ENCODE peak calls at places on chromosomes 5 and 9, in nine cellular contexts. One of them, this sample, is unnamed.

GRCh38 chr9:28206280-28206679 is 633.0 kb upstream of the C9orf72 start:
- DNase-seq in pancreas: no peak
- DNase-seq in RWPE2: no peak
- DNase-seq in progenitor cell of endocrine pancreas: no peak
- DNase-seq in glutamatergic neuron: no peak
- DNase-seq in tibial nerve: no peak
- DNase-seq in body of pancreas: no peak
- DNase-seq in WTC11: no peak
- DNase-seq in stomach: no peak
- DNase-seq in this sample: no peak

GRCh38 chr9:121989010-121989409 is 104.1 kb downstream of the TTLL11 start:
- DNase-seq in pancreas: no peak
- DNase-seq in RWPE2: no peak
- DNase-seq in progenitor cell of endocrine pancreas: no peak
- DNase-seq in glutamatergic neuron: peak
- DNase-seq in tibial nerve: no peak
- DNase-seq in body of pancreas: no peak
- DNase-seq in WTC11: peak
- DNase-seq in stomach: no peak
- DNase-seq in this sample: no peak

GRCh38 chr9:30575691-30576090 is 1808.8 kb upstream of the ACO1 start:
- DNase-seq in pancreas: no peak
- DNase-seq in RWPE2: no peak
- DNase-seq in progenitor cell of endocrine pancreas: no peak
- DNase-seq in glutamatergic neuron: no peak
- DNase-seq in tibial nerve: no peak
- DNase-seq in body of pancreas: no peak
- DNase-seq in WTC11: no peak
- DNase-seq in stomach: no peak
- DNase-seq in this sample: no peak

GRCh38 chr5:53490747-53491146 is 10.3 kb downstream of the FST start:
- DNase-seq in pancreas: no peak
- DNase-seq in RWPE2: peak
- DNase-seq in progenitor cell of endocrine pancreas: no peak
- DNase-seq in glutamatergic neuron: no peak
- DNase-seq in tibial nerve: no peak
- DNase-seq in body of pancreas: no peak
- DNase-seq in WTC11: no peak
- DNase-seq in stomach: no peak
- DNase-seq in this sample: no peak

GRCh38 chr9:127039492-127039891 is 82.9 kb downstream of the ANGPTL2 start:
- DNase-seq in pancreas: no peak
- DNase-seq in RWPE2: no peak
- DNase-seq in progenitor cell of endocrine pancreas: no peak
- DNase-seq in glutamatergic neuron: no peak
- DNase-seq in tibial nerve: no peak
- DNase-seq in body of pancreas: no peak
- DNase-seq in WTC11: no peak
- DNase-seq in stomach: no peak
- DNase-seq in this sample: no peak

GRCh38 chr9:75491533-75491932 is 398.9 kb upstream of the PCSK5 start:
- DNase-seq in pancreas: no peak
- DNase-seq in RWPE2: no peak
- DNase-seq in progenitor cell of endocrine pancreas: no peak
- DNase-seq in glutamatergic neuron: no peak
- DNase-seq in tibial nerve: no peak
- DNase-seq in body of pancreas: no peak
- DNase-seq in WTC11: no peak
- DNase-seq in stomach: no peak
- DNase-seq in this sample: no peak

GRCh38 chr9:117926031-117926655 is 221.9 kb downstream of the TLR4 start:
- DNase-seq in pancreas: no peak
- DNase-seq in RWPE2: no peak
- DNase-seq in progenitor cell of endocrine pancreas: no peak
- DNase-seq in glutamatergic neuron: no peak
- DNase-seq in tibial nerve: no peak
- DNase-seq in body of pancreas: no peak
- DNase-seq in WTC11: no peak
- DNase-seq in stomach: no peak
- DNase-seq in this sample: no peak

GRCh38 chr9:18710089-18710488 is 236.1 kb downstream of the ADAMTSL1 start:
- DNase-seq in pancreas: no peak
- DNase-seq in RWPE2: no peak
- DNase-seq in progenitor cell of endocrine pancreas: no peak
- DNase-seq in glutamatergic neuron: no peak
- DNase-seq in tibial nerve: no peak
- DNase-seq in body of pancreas: no peak
- DNase-seq in WTC11: no peak
- DNase-seq in stomach: no peak
- DNase-seq in this sample: no peak

GRCh38 chr5:97844797-97845196 is 661.8 kb upstream of the RIOK2 start:
- DNase-seq in pancreas: no peak
- DNase-seq in RWPE2: no peak
- DNase-seq in progenitor cell of endocrine pancreas: no peak
- DNase-seq in glutamatergic neuron: no peak
- DNase-seq in tibial nerve: no peak
- DNase-seq in body of pancreas: no peak
- DNase-seq in WTC11: peak
- DNase-seq in stomach: no peak
- DNase-seq in this sample: no peak

GRCh38 chr9:83355024-83355444 is 183.2 kb downstream of the FRMD3 start:
- DNase-seq in pancreas: no peak
- DNase-seq in RWPE2: no peak
- DNase-seq in progenitor cell of endocrine pancreas: no peak
- DNase-seq in glutamatergic neuron: no peak
- DNase-seq in tibial nerve: no peak
- DNase-seq in body of pancreas: no peak
- DNase-seq in WTC11: no peak
- DNase-seq in stomach: no peak
- DNase-seq in this sample: no peak

GRCh38 chr5:147307170-147307569 is 72.3 kb downstream of the STK32A start:
- DNase-seq in pancreas: no peak
- DNase-seq in RWPE2: no peak
- DNase-seq in progenitor cell of endocrine pancreas: no peak
- DNase-seq in glutamatergic neuron: no peak
- DNase-seq in tibial nerve: no peak
- DNase-seq in body of pancreas: no peak
- DNase-seq in WTC11: no peak
- DNase-seq in stomach: no peak
- DNase-seq in this sample: no peak

GRCh38 chr5:147305147-147305546 is 70.3 kb downstream of the STK32A start:
- DNase-seq in pancreas: no peak
- DNase-seq in RWPE2: no peak
- DNase-seq in progenitor cell of endocrine pancreas: no peak
- DNase-seq in glutamatergic neuron: no peak
- DNase-seq in tibial nerve: no peak
- DNase-seq in body of pancreas: no peak
- DNase-seq in WTC11: peak
- DNase-seq in stomach: no peak
- DNase-seq in this sample: no peak

GRCh38 chr5:147306351-147306750 is 71.5 kb downstream of the STK32A start:
- DNase-seq in pancreas: no peak
- DNase-seq in RWPE2: no peak
- DNase-seq in progenitor cell of endocrine pancreas: no peak
- DNase-seq in glutamatergic neuron: no peak
- DNase-seq in tibial nerve: no peak
- DNase-seq in body of pancreas: no peak
- DNase-seq in WTC11: no peak
- DNase-seq in stomach: no peak
- DNase-seq in this sample: no peak

GRCh38 chr5:147310059-147310704 is 75.4 kb downstream of the STK32A start:
- DNase-seq in pancreas: peak
- DNase-seq in RWPE2: peak
- DNase-seq in progenitor cell of endocrine pancreas: no peak
- DNase-seq in glutamatergic neuron: no peak
- DNase-seq in tibial nerve: no peak
- DNase-seq in body of pancreas: peak
- DNase-seq in WTC11: no peak
- DNase-seq in stomach: peak
- DNase-seq in this sample: no peak
- TF ChIP-seq CTCF in pancreas: no peak
- TF ChIP-seq CTCF in RWPE2: no peak
- TF ChIP-seq CTCF in progenitor cell of endocrine pancreas: no peak
- TF ChIP-seq CTCF in glutamatergic neuron: no peak
- TF ChIP-seq CTCF in tibial nerve: no peak
- TF ChIP-seq CTCF in body of pancreas: no peak
- TF ChIP-seq CTCF in WTC11: no peak
- TF ChIP-seq CTCF in stomach: no peak
- TF ChIP-seq CTCF in this sample: no peak

GRCh38 chr9:88191451-88191850 is 53.2 kb upstream of the SPATA31C2 start:
- DNase-seq in pancreas: no peak
- DNase-seq in RWPE2: no peak
- DNase-seq in progenitor cell of endocrine pancreas: no peak
- DNase-seq in glutamatergic neuron: no peak
- DNase-seq in tibial nerve: no peak
- DNase-seq in body of pancreas: no peak
- DNase-seq in WTC11: no peak
- DNase-seq in stomach: no peak
- DNase-seq in this sample: no peak
- TF ChIP-seq CTCF in pancreas: no peak
- TF ChIP-seq CTCF in RWPE2: no peak
- TF ChIP-seq CTCF in progenitor cell of endocrine pancreas: no peak
- TF ChIP-seq CTCF in glutamatergic neuron: no peak
- TF ChIP-seq CTCF in tibial nerve: no peak
- TF ChIP-seq CTCF in body of pancreas: no peak
- TF ChIP-seq CTCF in WTC11: no peak
- TF ChIP-seq CTCF in stomach: no peak
- TF ChIP-seq CTCF in this sample: no peak

GRCh38 chr9:101731429-101731828 is 7.0 kb downstream of the GRIN3A start:
- DNase-seq in pancreas: no peak
- DNase-seq in RWPE2: no peak
- DNase-seq in progenitor cell of endocrine pancreas: no peak
- DNase-seq in glutamatergic neuron: no peak
- DNase-seq in tibial nerve: no peak
- DNase-seq in body of pancreas: no peak
- DNase-seq in WTC11: no peak
- DNase-seq in stomach: no peak
- DNase-seq in this sample: no peak

GRCh38 chr9:101727621-101728524 is 10.6 kb downstream of the GRIN3A start:
- DNase-seq in pancreas: no peak
- DNase-seq in RWPE2: no peak
- DNase-seq in progenitor cell of endocrine pancreas: no peak
- DNase-seq in glutamatergic neuron: peak
- DNase-seq in tibial nerve: no peak
- DNase-seq in body of pancreas: peak
- DNase-seq in WTC11: peak
- DNase-seq in stomach: no peak
- DNase-seq in this sample: no peak
- TF ChIP-seq CTCF in pancreas: peak
- TF ChIP-seq CTCF in RWPE2: peak
- TF ChIP-seq CTCF in progenitor cell of endocrine pancreas: peak
- TF ChIP-seq CTCF in glutamatergic neuron: peak
- TF ChIP-seq CTCF in tibial nerve: peak
- TF ChIP-seq CTCF in body of pancreas: peak
- TF ChIP-seq CTCF in WTC11: peak
- TF ChIP-seq CTCF in stomach: no peak
- TF ChIP-seq CTCF in this sample: peak

DNA sequence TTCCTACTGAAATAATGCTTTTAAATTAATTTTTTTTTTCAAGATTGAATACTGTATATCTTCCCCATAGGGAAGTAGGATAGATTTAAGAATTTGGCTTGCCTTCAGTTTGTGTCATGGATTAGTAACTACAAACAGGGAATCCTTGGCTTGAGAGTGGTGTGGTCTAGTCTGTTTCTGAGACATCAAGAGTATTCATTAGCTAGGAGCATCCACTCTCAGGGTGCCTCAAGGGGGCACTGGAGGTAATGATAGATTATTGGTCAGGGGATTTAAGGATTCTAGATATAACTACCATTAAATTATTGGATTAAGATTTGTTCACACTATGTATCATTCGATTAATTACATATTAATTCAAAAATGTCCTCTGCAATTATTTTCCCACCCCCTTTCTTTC is 91.8 kb upstream of the TXNDC8 start:
- DNase-seq in pancreas: no peak
- DNase-seq in RWPE2: no peak
- DNase-seq in progenitor cell of endocrine pancreas: no peak
- DNase-seq in glutamatergic neuron: no peak
- DNase-seq in tibial nerve: no peak
- DNase-seq in body of pancreas: no peak
- DNase-seq in WTC11: no peak
- DNase-seq in stomach: no peak
- DNase-seq in this sample: no peak
- TF ChIP-seq CTCF in pancreas: no peak
- TF ChIP-seq CTCF in RWPE2: peak
- TF ChIP-seq CTCF in progenitor cell of endocrine pancreas: no peak
- TF ChIP-seq CTCF in glutamatergic neuron: no peak
- TF ChIP-seq CTCF in tibial nerve: no peak
- TF ChIP-seq CTCF in body of pancreas: no peak
- TF ChIP-seq CTCF in WTC11: no peak
- TF ChIP-seq CTCF in stomach: no peak
- TF ChIP-seq CTCF in this sample: no peak

DNA sequence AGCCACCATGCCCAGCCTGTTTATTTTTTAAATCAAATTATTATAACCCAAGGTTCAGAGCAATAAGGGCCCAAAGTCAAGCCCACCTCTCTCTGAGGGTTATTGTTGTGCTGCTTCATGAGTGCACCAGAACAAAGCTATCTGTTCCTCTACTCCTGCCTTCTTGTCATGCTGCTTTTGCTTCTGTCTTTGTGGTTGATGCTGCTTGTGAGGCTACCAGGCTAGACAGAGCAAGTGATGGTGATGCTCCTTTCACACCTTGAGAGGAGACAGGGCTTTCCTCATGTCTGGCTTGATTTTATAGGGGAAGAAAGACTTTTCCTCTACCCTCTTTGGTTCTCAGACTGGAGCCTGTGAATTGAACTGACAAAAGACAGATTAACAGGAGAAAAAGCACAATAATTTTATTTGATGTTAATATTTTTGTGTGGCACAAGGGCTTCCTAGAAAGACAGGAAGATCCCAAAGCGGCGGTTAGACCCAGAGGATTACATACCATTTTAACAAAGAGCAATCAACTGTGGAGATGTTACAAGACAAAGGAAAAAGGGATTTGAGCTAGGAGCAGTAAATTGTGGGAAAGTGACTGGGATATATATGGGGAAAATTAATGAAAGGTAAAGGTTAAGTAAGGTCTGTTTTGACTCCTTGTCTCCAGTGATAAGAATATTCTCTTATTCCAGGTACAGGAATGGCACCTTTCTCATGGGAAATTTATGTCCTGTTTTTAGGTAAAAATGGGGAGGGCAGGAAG is 4.4 kb upstream of the CD180 start:
- DNase-seq in pancreas: no peak
- DNase-seq in RWPE2: no peak
- DNase-seq in progenitor cell of endocrine pancreas: no peak
- DNase-seq in glutamatergic neuron: no peak
- DNase-seq in tibial nerve: no peak
- DNase-seq in body of pancreas: no peak
- DNase-seq in WTC11: no peak
- DNase-seq in stomach: no peak
- DNase-seq in this sample: no peak
- TF ChIP-seq CTCF in pancreas: no peak
- TF ChIP-seq CTCF in RWPE2: no peak
- TF ChIP-seq CTCF in progenitor cell of endocrine pancreas: no peak
- TF ChIP-seq CTCF in glutamatergic neuron: no peak
- TF ChIP-seq CTCF in tibial nerve: no peak
- TF ChIP-seq CTCF in body of pancreas: no peak
- TF ChIP-seq CTCF in WTC11: no peak
- TF ChIP-seq CTCF in stomach: no peak
- TF ChIP-seq CTCF in this sample: no peak

This sample was measured in mesothelial cell of epicardium.